ENCODE peak calls at places on chromosome 21, in four cellular contexts. One of them, this sample, is unnamed.

GRCh38 chr21:36171741-36172331 is 15.2 kb downstream of the DOP1B start:
- DNase-seq in left ventricle myocardium superior: peak
- DNase-seq in dorsolateral prefrontal cortex: no peak
- DNase-seq in T-cell: no peak
- DNase-seq in this sample: peak

GRCh38 chr21:37994211-37994610 is 78.0 kb upstream of the KCNJ6 start:
- DNase-seq in left ventricle myocardium superior: no peak
- DNase-seq in T-cell: no peak
- DNase-seq in dorsolateral prefrontal cortex: no peak
- DNase-seq in this sample: no peak

GRCh38 chr21:42541174-42541573 is 27.5 kb downstream of the SLC37A1 start:
- DNase-seq in T-cell: no peak
- DNase-seq in left ventricle myocardium superior: no peak
- DNase-seq in dorsolateral prefrontal cortex: no peak
- DNase-seq in this sample: no peak

GRCh38 chr21:44766818-44767354 is 34.7 kb downstream of the UBE2G2 start:
- DNase-seq in T-cell: no peak
- DNase-seq in dorsolateral prefrontal cortex: no peak
- DNase-seq in left ventricle myocardium superior: no peak
- DNase-seq in this sample: no peak

GRCh38 chr21:45612096-45613019 is 31.2 kb upstream of the PCBP3 start:
- DNase-seq in dorsolateral prefrontal cortex: peak
- DNase-seq in T-cell: no peak
- DNase-seq in left ventricle myocardium superior: peak
- DNase-seq in this sample: no peak

GRCh38 chr21:43864806-43865470 is at the start of gene AGPAT3:
- DNase-seq in T-cell: peak
- DNase-seq in dorsolateral prefrontal cortex: peak
- DNase-seq in left ventricle myocardium superior: peak
- DNase-seq in this sample: peak

GRCh38 chr21:41678944-41679343 is 87.9 kb downstream of the RIPK4 start:
- DNase-seq in T-cell: no peak
- DNase-seq in left ventricle myocardium superior: peak
- DNase-seq in dorsolateral prefrontal cortex: peak
- DNase-seq in this sample: peak

GRCh38 chr21:45974073-45975016 is 7.2 kb upstream of the COL6A1 start:
- DNase-seq in dorsolateral prefrontal cortex: no peak
- DNase-seq in T-cell: no peak
- DNase-seq in left ventricle myocardium superior: peak
- DNase-seq in this sample: peak

GRCh38 chr21:46431448-46431847 is 27.2 kb upstream of the DIP2A start:
- DNase-seq in left ventricle myocardium superior: peak
- DNase-seq in T-cell: no peak
- DNase-seq in dorsolateral prefrontal cortex: no peak
- DNase-seq in this sample: peak

GRCh38 chr21:34639882-34640788 is 25.2 kb upstream of the RCAN1 start:
- DNase-seq in T-cell: no peak
- DNase-seq in left ventricle myocardium superior: no peak
- DNase-seq in dorsolateral prefrontal cortex: no peak
- DNase-seq in this sample: no peak

GRCh38 chr21:38126677-38127271 is 130.0 kb upstream of the KCNJ15 start:
- DNase-seq in left ventricle myocardium superior: peak
- DNase-seq in T-cell: peak
- DNase-seq in dorsolateral prefrontal cortex: peak
- DNase-seq in this sample: peak

GRCh38 chr21:46544824-46545223 is 60.1 kb downstream of the S100B start:
- DNase-seq in left ventricle myocardium superior: no peak
- DNase-seq in T-cell: no peak
- DNase-seq in dorsolateral prefrontal cortex: no peak
- DNase-seq in this sample: no peak

GRCh38 chr21:41378849-41379248 is 17.0 kb downstream of the MX2 start:
- DNase-seq in dorsolateral prefrontal cortex: no peak
- DNase-seq in T-cell: no peak
- DNase-seq in left ventricle myocardium superior: no peak
- DNase-seq in this sample: peak

GRCh38 chr21:20329636-20330035 is 668.6 kb upstream of the NCAM2 start:
- DNase-seq in T-cell: no peak
- DNase-seq in left ventricle myocardium superior: no peak
- DNase-seq in dorsolateral prefrontal cortex: no peak
- DNase-seq in this sample: no peak

GRCh38 chr21:35338281-35338680 is 289.2 kb upstream of the RUNX1 start:
- DNase-seq in dorsolateral prefrontal cortex: no peak
- DNase-seq in left ventricle myocardium superior: no peak
- DNase-seq in T-cell: no peak
- DNase-seq in this sample: no peak

GRCh38 chr21:15023782-15024181 is 41.0 kb downstream of the NRIP1 start:
- DNase-seq in left ventricle myocardium superior: no peak
- DNase-seq in T-cell: no peak
- DNase-seq in dorsolateral prefrontal cortex: no peak
- DNase-seq in this sample: no peak

GRCh38 chr21:46060596-46061061 is 37.3 kb upstream of the COL6A2 start:
- DNase-seq in dorsolateral prefrontal cortex: no peak
- DNase-seq in T-cell: no peak
- DNase-seq in left ventricle myocardium superior: peak
- DNase-seq in this sample: peak

GRCh38 chr21:31110430-31110829 is 72.2 kb upstream of the KRTAP19-8 start:
- DNase-seq in left ventricle myocardium superior: no peak
- DNase-seq in dorsolateral prefrontal cortex: no peak
- DNase-seq in T-cell: no peak
- DNase-seq in this sample: no peak

GRCh38 chr21:34330055-34330454 is 33.8 kb upstream of the KCNE2 start:
- DNase-seq in dorsolateral prefrontal cortex: no peak
- DNase-seq in T-cell: no peak
- DNase-seq in left ventricle myocardium superior: no peak
- DNase-seq in this sample: no peak

GRCh38 chr21:25934771-25935224 is 200.0 kb downstream of the GABPA start:
- DNase-seq in left ventricle myocardium superior: peak
- DNase-seq in T-cell: no peak
- DNase-seq in dorsolateral prefrontal cortex: no peak
- DNase-seq in this sample: peak

GRCh38 chr21:45643021-45643980 is at the start of gene PCBP3:
- DNase-seq in T-cell: peak
- DNase-seq in dorsolateral prefrontal cortex: peak
- DNase-seq in left ventricle myocardium superior: peak
- DNase-seq in this sample: peak

GRCh38 chr21:45578811-45579381 is 36.7 kb upstream of the SLC19A1 start:
- DNase-seq in dorsolateral prefrontal cortex: no peak
- DNase-seq in left ventricle myocardium superior: peak
- DNase-seq in T-cell: no peak
- DNase-seq in this sample: no peak

GRCh38 chr21:24825348-24825747 is 781.9 kb downstream of the MRPL39 start:
- DNase-seq in dorsolateral prefrontal cortex: no peak
- DNase-seq in T-cell: no peak
- DNase-seq in left ventricle myocardium superior: no peak
- DNase-seq in this sample: no peak

This sample was measured in heart left ventricle.